ENCODE peak calls at places on chromosome 13, in four cellular contexts. M, Q, E and B are unnamed samples.

GRCh38 chr13:111550062-111550461 is 229.6 kb downstream of the TEX29 start:
- DNase-seq in E (no peak), Q (no peak), M (no peak), B (no peak)

GRCh38 chr13:38213307-38213706 is 136.3 kb upstream of the UFM1 start:
- DNase-seq in M (no peak), Q (no peak), E (no peak), B (no peak)

GRCh38 chr13:32314968-32315254 is 252 bp downstream of the ZAR1L start:
- DNase-seq in M (peak; percentile 14), Q (peak; percentile 37), E (peak; percentile 34), B (peak; percentile 29)

GRCh38 chr13:75760182-75760981 is 124.3 kb downstream of the LMO7 start:
- DNase-seq in E (peak; percentile 83), Q (no peak), M (no peak), B (peak; percentile 85)

GRCh38 chr13:45219938-45220375 is 19.1 kb upstream of the KCTD4 start:
- DNase-seq in E (peak; percentile 21), Q (no peak), M (no peak), B (no peak)

GRCh38 chr13:62643799-62644484 is 1228.3 kb upstream of the PCDH20 start:
- DNase-seq in M (no peak), Q (no peak), E (no peak), B (no peak)

GRCh38 chr13:79749985-79750551 is 269.1 kb downstream of the NDFIP2 start:
- DNase-seq in E (peak; percentile 57), M (no peak), Q (no peak), B (no peak)

GRCh38 chr13:24734951-24735350 is 29.0 kb upstream of the RNF17 start:
- DNase-seq in E (no peak), Q (no peak), M (no peak), B (no peak)

GRCh38 chr13:109297628-109298027 is 488.8 kb downstream of the IRS2 start:
- DNase-seq in M (no peak), Q (no peak), E (no peak), B (no peak)

GRCh38 chr13:30796132-30796832 is 60.9 kb downstream of the ALOX5AP start:
- DNase-seq in E (no peak), M (no peak), Q (no peak), B (no peak)

GRCh38 chr13:30877335-30877734 is 28.7 kb upstream of the MEDAG start:
- DNase-seq in M (no peak), Q (no peak), E (no peak), B (no peak)